ENCODE peak calls at places on chromosomes 7 and 10, in ten cellular contexts. One of them, this sample, is unnamed.

GRCh38 chr7:30743371-30744074 is 8.4 kb upstream of the INMT start:
- DNase-seq in OCI-LY7: no peak
- DNase-seq in spleen: no peak
- DNase-seq in activated T-cell treated with anti-CD3 and anti-CD28 coated beads for 48 hours: no peak
- DNase-seq in NCI-H2081: no peak
- DNase-seq in non-pigmented ciliary epithelial cell: no peak
- DNase-seq in AG09319: no peak
- DNase-seq in brain pericyte: no peak
- DNase-seq in occipital lobe: no peak
- DNase-seq in hippocampal formation: no peak
- DNase-seq in this sample: no peak

GRCh38 chr7:73735526-73735905 is 3.1 kb downstream of the ABHD11 start:
- DNase-seq in OCI-LY7: no peak
- DNase-seq in AG09319: no peak
- DNase-seq in spleen: peak; percentile 80
- DNase-seq in hippocampal formation: no peak
- DNase-seq in brain pericyte: no peak
- DNase-seq in occipital lobe: no peak
- DNase-seq in NCI-H2081: no peak
- DNase-seq in activated T-cell treated with anti-CD3 and anti-CD28 coated beads for 48 hours: no peak
- DNase-seq in non-pigmented ciliary epithelial cell: no peak
- DNase-seq in this sample: no peak

GRCh38 chr10:30070001-30070759 is 10.8 kb upstream of the JCAD start:
- DNase-seq in brain pericyte: no peak
- DNase-seq in spleen: no peak
- DNase-seq in AG09319: no peak
- DNase-seq in activated T-cell treated with anti-CD3 and anti-CD28 coated beads for 48 hours: no peak
- DNase-seq in hippocampal formation: no peak
- DNase-seq in non-pigmented ciliary epithelial cell: no peak
- DNase-seq in occipital lobe: no peak
- DNase-seq in OCI-LY7: no peak
- DNase-seq in NCI-H2081: no peak
- DNase-seq in this sample: no peak

GRCh38 chr7:17716816-17717215 is 223.5 kb downstream of the SNX13 start:
- DNase-seq in hippocampal formation: no peak
- DNase-seq in activated T-cell treated with anti-CD3 and anti-CD28 coated beads for 48 hours: no peak
- DNase-seq in OCI-LY7: no peak
- DNase-seq in non-pigmented ciliary epithelial cell: no peak
- DNase-seq in occipital lobe: no peak
- DNase-seq in brain pericyte: no peak
- DNase-seq in spleen: no peak
- DNase-seq in AG09319: no peak
- DNase-seq in NCI-H2081: no peak
- DNase-seq in this sample: no peak

GRCh38 chr7:96973986-96974385 is 31.4 kb upstream of the DLX6 start:
- DNase-seq in AG09319: no peak
- DNase-seq in occipital lobe: no peak
- DNase-seq in OCI-LY7: no peak
- DNase-seq in hippocampal formation: no peak
- DNase-seq in brain pericyte: no peak
- DNase-seq in activated T-cell treated with anti-CD3 and anti-CD28 coated beads for 48 hours: no peak
- DNase-seq in spleen: no peak
- DNase-seq in NCI-H2081: no peak
- DNase-seq in non-pigmented ciliary epithelial cell: peak; percentile 4
- DNase-seq in this sample: no peak

GRCh38 chr10:130990536-130990935 is 321.0 kb downstream of the TCERG1L start:
- DNase-seq in NCI-H2081: no peak
- DNase-seq in spleen: no peak
- DNase-seq in AG09319: no peak
- DNase-seq in OCI-LY7: no peak
- DNase-seq in occipital lobe: no peak
- DNase-seq in brain pericyte: no peak
- DNase-seq in hippocampal formation: no peak
- DNase-seq in activated T-cell treated with anti-CD3 and anti-CD28 coated beads for 48 hours: no peak
- DNase-seq in non-pigmented ciliary epithelial cell: no peak
- DNase-seq in this sample: no peak

GRCh38 chr10:119139464-119140067 is 25.9 kb downstream of the SFXN4 start:
- DNase-seq in AG09319: no peak
- DNase-seq in non-pigmented ciliary epithelial cell: no peak
- DNase-seq in spleen: peak; percentile 88
- DNase-seq in hippocampal formation: no peak
- DNase-seq in activated T-cell treated with anti-CD3 and anti-CD28 coated beads for 48 hours: peak; percentile 27
- DNase-seq in occipital lobe: no peak
- DNase-seq in NCI-H2081: no peak
- DNase-seq in OCI-LY7: peak; percentile 46
- DNase-seq in brain pericyte: no peak
- DNase-seq in this sample: peak; percentile 2

GRCh38 chr10:29977161-29977560 is 82.2 kb downstream of the JCAD start:
- DNase-seq in activated T-cell treated with anti-CD3 and anti-CD28 coated beads for 48 hours: no peak
- DNase-seq in NCI-H2081: no peak
- DNase-seq in brain pericyte: no peak
- DNase-seq in hippocampal formation: no peak
- DNase-seq in OCI-LY7: no peak
- DNase-seq in non-pigmented ciliary epithelial cell: no peak
- DNase-seq in AG09319: no peak
- DNase-seq in spleen: no peak
- DNase-seq in occipital lobe: no peak
- DNase-seq in this sample: no peak

GRCh38 chr10:69333205-69333604 is 54.9 kb downstream of the HK1 start:
- DNase-seq in non-pigmented ciliary epithelial cell: no peak
- DNase-seq in hippocampal formation: no peak
- DNase-seq in brain pericyte: no peak
- DNase-seq in NCI-H2081: no peak
- DNase-seq in OCI-LY7: no peak
- DNase-seq in occipital lobe: no peak
- DNase-seq in activated T-cell treated with anti-CD3 and anti-CD28 coated beads for 48 hours: no peak
- DNase-seq in AG09319: no peak
- DNase-seq in spleen: no peak
- DNase-seq in this sample: no peak

GRCh38 chr7:30348083-30348560 is 63.7 kb downstream of the ZNRF2 start:
- DNase-seq in OCI-LY7: peak; percentile 58
- DNase-seq in AG09319: peak; percentile 72
- DNase-seq in spleen: no peak
- DNase-seq in activated T-cell treated with anti-CD3 and anti-CD28 coated beads for 48 hours: no peak
- DNase-seq in occipital lobe: no peak
- DNase-seq in hippocampal formation: no peak
- DNase-seq in NCI-H2081: no peak
- DNase-seq in non-pigmented ciliary epithelial cell: peak; percentile 72
- DNase-seq in brain pericyte: peak; percentile 31
- DNase-seq in this sample: no peak

GRCh38 chr7:149719912-149720335 is 53.5 kb downstream of the ZNF467 start:
- DNase-seq in OCI-LY7: no peak
- DNase-seq in occipital lobe: no peak
- DNase-seq in non-pigmented ciliary epithelial cell: no peak
- DNase-seq in brain pericyte: no peak
- DNase-seq in activated T-cell treated with anti-CD3 and anti-CD28 coated beads for 48 hours: no peak
- DNase-seq in AG09319: no peak
- DNase-seq in spleen: no peak
- DNase-seq in hippocampal formation: no peak
- DNase-seq in NCI-H2081: no peak
- DNase-seq in this sample: no peak

GRCh38 chr10:117429644-117430043 is 54.4 kb upstream of the PDZD8 start:
- DNase-seq in NCI-H2081: no peak
- DNase-seq in OCI-LY7: no peak
- DNase-seq in hippocampal formation: no peak
- DNase-seq in brain pericyte: no peak
- DNase-seq in spleen: no peak
- DNase-seq in AG09319: no peak
- DNase-seq in activated T-cell treated with anti-CD3 and anti-CD28 coated beads for 48 hours: no peak
- DNase-seq in occipital lobe: no peak
- DNase-seq in non-pigmented ciliary epithelial cell: no peak
- DNase-seq in this sample: no peak

This sample was measured in NCI-H526.